ENCODE peak calls at places on chromosomes 12 and 14, in four cellular contexts. Z, R, W and D are unnamed samples.

GRCh38 chr12:116635487-116635886 is 76.3 kb downstream of the MAP1LC3B2 start:
- DNase-seq in R (no peak), Z (no peak), W (no peak), D (no peak)

GRCh38 chr12:14960548-14961465 is 594 bp downstream of the ARHGDIB start:
- DNase-seq in W (peak), R (peak), Z (peak), D (peak)

GRCh38 chr12:118036672-118037411 is 20.3 kb downstream of the RFC5 start:
- DNase-seq in R (no peak), W (no peak), Z (no peak), D (no peak)

GRCh38 chr12:115646210-115646609 is 631.3 kb downstream of the MED13L start:
- DNase-seq in W (no peak), Z (no peak), R (no peak), D (no peak)

GRCh38 chr14:23373041-23373440 is 432 bp downstream of the IL25 start:
- DNase-seq in Z (no peak), W (no peak), R (no peak), D (no peak)

GRCh38 chr14:61832783-61833182 is 70.6 kb downstream of the SNAPC1 start:
- DNase-seq in W (no peak), R (peak), Z (no peak), D (no peak)

GRCh38 chr12:130647814-130648213 is 68.3 kb downstream of the RIMBP2 start:
- DNase-seq in W (no peak), R (no peak), Z (no peak), D (no peak)

GRCh38 chr12:46843811-46844210 is 18.0 kb upstream of the SLC38A4 start:
- DNase-seq in W (no peak), Z (no peak), R (no peak), D (peak)

GRCh38 chr12:29519585-29520182 is 22.2 kb upstream of the OVCH1 start:
- DNase-seq in W (no peak), R (peak), Z (peak), D (no peak)

GRCh38 chr12:68094195-68094594 is 65.3 kb downstream of the IFNG start:
- DNase-seq in Z (no peak), R (no peak), W (no peak), D (no peak)

GRCh38 chr12:26810330-26810729 is 22.7 kb downstream of the ITPR2 start:
- DNase-seq in Z (peak), W (peak), R (peak), D (no peak)

GRCh38 chr14:94598816-94599655 is 13.2 kb upstream of the SERPINA3 start:
- DNase-seq in Z (peak), W (no peak), R (peak), D (peak)

DNA sequence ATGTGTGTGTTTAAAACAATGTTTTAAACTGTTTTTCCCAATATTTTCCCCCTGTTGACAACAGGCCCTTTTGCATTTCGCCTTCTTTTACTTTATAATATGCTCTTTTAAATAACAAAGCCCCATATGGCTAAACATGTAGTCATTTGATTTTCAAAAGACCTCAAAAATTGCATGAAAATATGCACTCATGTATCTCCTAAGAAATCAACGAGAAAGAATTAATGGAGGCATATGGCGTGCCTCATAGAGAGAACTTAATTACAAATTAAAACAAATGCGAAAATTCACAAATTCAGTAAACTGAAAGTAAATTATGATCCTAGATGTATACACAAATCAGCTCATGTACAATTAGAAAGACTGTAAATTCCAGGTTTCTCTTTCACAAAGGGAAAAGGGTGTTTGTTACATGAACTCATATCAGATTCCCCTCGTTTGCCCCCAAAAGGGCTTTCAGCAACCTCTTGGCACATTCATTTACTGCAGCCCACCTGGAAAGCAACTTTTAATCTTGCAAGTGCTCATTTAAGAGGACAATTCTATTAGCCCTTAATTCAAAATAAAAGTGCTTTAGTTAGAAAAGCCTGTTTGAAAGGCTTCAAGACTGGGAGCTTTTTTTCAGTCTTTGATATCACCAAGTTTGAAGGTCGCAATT is 202.7 kb upstream of the FOXN3 start:
- DNase-seq in W (no peak), R (no peak), Z (no peak), D (no peak)
- H3K4me3 ChIP-seq in W (peak), R (no peak), Z (peak), D (peak)

GRCh38 chr14:59130472-59130871 is 58.0 kb upstream of the DAAM1 start:
- DNase-seq in R (no peak), W (no peak), Z (peak), D (no peak)

GRCh38 chr14:59134307-59134706 is 54.2 kb upstream of the DAAM1 start:
- DNase-seq in W (no peak), R (no peak), Z (no peak), D (no peak)

GRCh38 chr14:59131926-59132763 is 56.3 kb upstream of the DAAM1 start:
- DNase-seq in W (no peak), Z (no peak), R (no peak), D (no peak)

GRCh38 chr14:59133709-59134108 is 54.8 kb upstream of the DAAM1 start:
- DNase-seq in R (no peak), W (no peak), Z (no peak), D (no peak)

DNA sequence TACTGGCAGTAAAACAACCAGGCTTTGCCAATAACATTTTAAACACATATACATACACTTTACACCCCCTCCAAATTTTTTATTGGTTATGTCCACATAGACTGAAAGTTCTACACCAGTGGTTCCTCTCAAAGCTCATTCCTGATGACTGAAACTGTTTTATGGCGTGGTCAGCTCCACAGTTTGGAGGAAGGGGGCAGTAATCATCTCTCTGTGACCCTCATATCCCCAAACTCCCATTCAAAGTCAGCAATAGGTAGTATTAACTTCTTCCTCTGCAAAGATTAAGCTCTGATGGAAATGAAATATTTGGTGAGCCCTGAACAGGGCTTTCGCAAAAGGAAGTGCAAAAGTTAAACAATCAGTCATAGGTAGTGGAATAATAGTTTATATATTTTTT is 55.3 kb upstream of the DAAM1 start:
- DNase-seq in R (peak), W (no peak), Z (peak), D (no peak)
- TF ChIP-seq CTCF in R (no peak), W (peak), Z (peak), D (no peak)

GRCh38 chr14:58533417-58533816 is 104.3 kb upstream of the DACT1 start:
- DNase-seq in W (no peak), R (peak), Z (no peak), D (no peak)
- H3K4me3 ChIP-seq in W (no peak), R (no peak), Z (no peak), D (no peak)

GRCh38 chr14:41586237-41586636 is 20.4 kb upstream of the LRFN5 start:
- DNase-seq in W (no peak), R (no peak), Z (no peak), D (no peak)
- TF ChIP-seq CTCF in W (no peak), R (no peak), Z (no peak), D (no peak)

GRCh38 chr14:100306506-100307214 is 416 bp upstream of the SLC25A29 start:
- DNase-seq in R (peak), W (peak), Z (peak), D (peak)
- H3K4me3 ChIP-seq in R (peak), W (peak), Z (peak), D (peak)

GRCh38 chr12:94795520-94795919 is 145.2 kb upstream of the TMCC3 start:
- DNase-seq in R (peak), Z (peak), W (no peak), D (no peak)
- TF ChIP-seq CTCF in R (no peak), Z (no peak), W (no peak), D (no peak)

DNA sequence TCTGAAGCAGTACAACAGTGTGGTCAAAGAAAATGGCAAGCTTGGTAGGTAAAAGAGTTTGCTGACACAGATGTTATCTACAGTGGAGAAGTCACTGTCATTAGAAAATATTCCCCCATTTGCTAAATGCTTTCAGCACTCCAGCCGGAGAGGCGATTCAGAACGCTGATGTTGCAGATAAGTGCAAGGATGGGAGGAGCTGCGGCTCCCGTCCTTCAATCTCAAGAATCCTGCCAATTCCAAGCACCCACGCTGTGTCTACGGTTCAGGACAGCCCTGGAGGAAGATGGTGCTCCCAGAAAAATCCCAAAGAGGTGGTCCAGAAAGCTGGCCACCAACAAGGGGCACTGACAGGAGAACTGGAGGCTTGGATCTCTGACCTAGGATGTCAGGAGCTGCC is 79.1 kb downstream of the ZFP36L1 start:
- DNase-seq in Z (no peak), R (no peak), W (no peak), D (no peak)
- H3K4me3 ChIP-seq in Z (no peak), R (no peak), W (no peak), D (no peak)